ENCODE peak calls at places on chromosome 16, in seven cellular contexts. A is fibroblast of pulmonary artery, L is tibial artery, Z is AG10803, Y is heart right ventricle, V is pancreas, M is colonic mucosa. Q is an unnamed sample.

GRCh38 chr16:81167851-81168250 is 70.6 kb upstream of the BCO1 start:
- DNase-seq in A (no peak), L (peak; percentile 29), Z (no peak), Y (peak; percentile 54), V (no peak), M (no peak), Q (no peak)

GRCh38 chr16:11691771-11692170 is 23.5 kb downstream of the SNN start:
- DNase-seq in A (no peak), L (no peak), Z (no peak), Y (no peak), V (no peak), M (no peak), Q (no peak)

GRCh38 chr16:35187665-35188225 is 1728.3 kb downstream of the TP53TG3F start:
- DNase-seq in A (no peak), L (no peak), Z (no peak), Y (no peak), V (no peak), M (no peak), Q (no peak)

GRCh38 chr16:21263640-21264211 is 14.4 kb downstream of the CRYM start:
- DNase-seq in A (no peak), L (no peak), Z (peak; percentile 55), Y (no peak), V (no peak), M (peak; percentile 72), Q (no peak)

GRCh38 chr16:20507280-20507679 is 56.0 kb downstream of the ACSM2A start:
- DNase-seq in A (no peak), L (no peak), Z (no peak), Y (no peak), V (no peak), M (no peak), Q (no peak)

GRCh38 chr16:57720142-57720575 is 15.4 kb upstream of the KATNB1 start:
- DNase-seq in A (peak; percentile 75), L (no peak), Z (peak; percentile 50), Y (peak; percentile 54), V (peak; percentile 82), M (peak; percentile 53), Q (peak; percentile 74)

GRCh38 chr16:15494231-15494630 is 59.8 kb downstream of the BMERB1 start:
- DNase-seq in A (peak; percentile 27), L (no peak), Z (peak; percentile 77), Y (no peak), V (no peak), M (no peak), Q (no peak)

GRCh38 chr16:8571061-8571596 is 19.2 kb downstream of the TMEM114 start:
- DNase-seq in A (peak; percentile 71), L (no peak), Z (peak; percentile 88), Y (no peak), V (no peak), M (no peak), Q (peak; percentile 66)

GRCh38 chr16:85015481-85016177 is 4.3 kb upstream of the ZDHHC7 start:
- DNase-seq in A (no peak), L (no peak), Z (no peak), Y (no peak), V (no peak), M (no peak), Q (no peak)

GRCh38 chr16:35173295-35173694 is 1713.9 kb downstream of the TP53TG3F start:
- DNase-seq in A (no peak), L (no peak), Z (no peak), Y (no peak), V (peak; percentile 2), M (no peak), Q (no peak)

GRCh38 chr16:85126731-85127662 is 14.7 kb upstream of the CIBAR2 start:
- DNase-seq in A (peak; percentile 92), L (no peak), Z (peak; percentile 72), Y (no peak), V (no peak), M (no peak), Q (peak; percentile 93)

GRCh38 chr16:56372013-56372634 is 53.2 kb downstream of the AMFR start:
- DNase-seq in A (no peak), L (no peak), Z (no peak), Y (no peak), V (no peak), M (no peak), Q (no peak)

GRCh38 chr16:86018487-86018886 is 119.5 kb downstream of the IRF8 start:
- DNase-seq in A (peak; percentile 44), L (peak; percentile 39), Z (no peak), Y (no peak), V (no peak), M (peak; percentile 43), Q (peak; percentile 6)

GRCh38 chr16:56884026-56884582 is 19.1 kb downstream of the SLC12A3 start:
- DNase-seq in A (no peak), L (no peak), Z (no peak), Y (no peak), V (no peak), M (no peak), Q (no peak)

GRCh38 chr16:89120921-89121351 is 27.3 kb downstream of the ACSF3 start:
- DNase-seq in A (no peak), L (no peak), Z (no peak), Y (no peak), V (no peak), M (no peak), Q (no peak)

GRCh38 chr16:73058616-73059409 is 10.9 kb upstream of the ZFHX3 start:
- DNase-seq in A (peak; percentile 66), L (peak; percentile 25), Z (peak; percentile 60), Y (peak; percentile 64), V (no peak), M (no peak), Q (peak; percentile 71)

GRCh38 chr16:73171901-73172619 is 124.1 kb upstream of the ZFHX3 start:
- DNase-seq in A (no peak), L (no peak), Z (no peak), Y (no peak), V (no peak), M (no peak), Q (no peak)

GRCh38 chr16:17375388-17376304 is 95.1 kb downstream of the XYLT1 start:
- DNase-seq in A (no peak), L (no peak), Z (no peak), Y (no peak), V (no peak), M (no peak), Q (no peak)

GRCh38 chr16:65119905-65120341 is 1.9 kb downstream of the CDH11 start:
- DNase-seq in A (peak; percentile 87), L (peak; percentile 35), Z (peak; percentile 86), Y (no peak), V (no peak), M (no peak), Q (peak; percentile 55)

GRCh38 chr16:83059237-83059636 is 432.5 kb downstream of the CDH13 start:
- DNase-seq in A (no peak), L (no peak), Z (no peak), Y (no peak), V (no peak), M (no peak), Q (no peak)

GRCh38 chr16:56480776-56481467 is 29.6 kb downstream of the OGFOD1 start:
- DNase-seq in A (no peak), L (no peak), Z (no peak), Y (no peak), V (no peak), M (no peak), Q (no peak)

GRCh38 chr16:12484426-12484825 is 319.3 kb downstream of the CPPED1 start:
- DNase-seq in A (no peak), L (no peak), Z (no peak), Y (no peak), V (no peak), M (no peak), Q (no peak)

GRCh38 chr16:70681382-70682238 is 4.2 kb downstream of the MTSS2 start:
- DNase-seq in A (no peak), L (no peak), Z (no peak), Y (peak; percentile 20), V (no peak), M (no peak), Q (no peak)
- H3K4me3 ChIP-seq in A (no peak overlapping the region), L (peak overlapping the region; percentile 10), Z (peak overlapping the region; percentile 91), Y (no peak overlapping the region), V (no peak overlapping the region), M (no peak overlapping the region), Q (no peak overlapping the region)

DNA sequence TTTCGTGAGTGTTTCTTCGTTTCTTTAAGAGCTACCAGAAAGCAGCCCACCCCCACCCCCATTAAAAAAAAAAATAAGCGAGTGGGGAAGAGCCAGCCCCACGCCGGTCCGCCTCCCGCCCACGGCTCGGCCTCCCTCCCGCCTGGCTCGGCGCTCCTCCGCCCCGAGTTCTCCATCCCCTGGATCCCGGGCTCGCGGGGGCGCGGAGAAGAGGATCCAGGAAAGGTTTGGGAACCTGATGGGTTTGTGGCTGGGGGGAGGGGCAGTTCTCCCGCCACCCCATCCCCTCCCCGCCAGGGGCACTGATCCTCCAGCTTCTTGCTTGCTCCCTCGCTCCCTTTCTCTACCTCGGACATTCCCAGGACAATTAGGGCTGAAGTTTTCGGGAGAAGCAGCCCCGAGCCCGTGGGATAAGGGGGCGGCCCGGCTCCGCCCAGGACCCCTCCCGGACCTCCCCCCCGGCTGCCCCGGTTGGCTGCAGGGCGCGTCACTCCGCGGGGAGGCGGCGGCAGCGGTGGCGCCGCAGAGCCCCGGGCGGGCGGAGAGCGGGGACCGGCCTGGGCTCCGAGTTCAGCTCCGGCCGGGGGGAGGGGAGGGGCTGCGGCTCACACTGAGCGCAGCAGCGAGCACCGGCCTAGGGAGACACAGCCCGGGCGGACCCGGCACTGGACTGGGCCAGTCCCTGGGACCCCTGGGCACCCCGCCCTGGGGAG is 1.0 kb upstream of the SALL1 start:
- DNase-seq in A (peak; percentile 79), L (no peak), Z (peak; percentile 93), Y (peak; percentile 74), V (peak; percentile 55), M (peak; percentile 36), Q (peak; percentile 89)
- TF ChIP-seq CTCF in A (no peak), L (no peak), Z (peak; percentile 13), Y (no peak), V (no peak), M (no peak), Q (no peak)

GRCh38 chr16:70736454-70737376 is 50.9 kb upstream of the MTSS2 start:
- DNase-seq in A (no peak), L (no peak), Z (peak; percentile 26), Y (no peak), V (no peak), M (no peak), Q (no peak)
- H3K4me3 ChIP-seq in A (no peak overlapping the region), L (no peak overlapping the region), Z (no peak overlapping the region), Y (no peak overlapping the region), V (no peak overlapping the region), M (no peak overlapping the region), Q (no peak overlapping the region)

DNA sequence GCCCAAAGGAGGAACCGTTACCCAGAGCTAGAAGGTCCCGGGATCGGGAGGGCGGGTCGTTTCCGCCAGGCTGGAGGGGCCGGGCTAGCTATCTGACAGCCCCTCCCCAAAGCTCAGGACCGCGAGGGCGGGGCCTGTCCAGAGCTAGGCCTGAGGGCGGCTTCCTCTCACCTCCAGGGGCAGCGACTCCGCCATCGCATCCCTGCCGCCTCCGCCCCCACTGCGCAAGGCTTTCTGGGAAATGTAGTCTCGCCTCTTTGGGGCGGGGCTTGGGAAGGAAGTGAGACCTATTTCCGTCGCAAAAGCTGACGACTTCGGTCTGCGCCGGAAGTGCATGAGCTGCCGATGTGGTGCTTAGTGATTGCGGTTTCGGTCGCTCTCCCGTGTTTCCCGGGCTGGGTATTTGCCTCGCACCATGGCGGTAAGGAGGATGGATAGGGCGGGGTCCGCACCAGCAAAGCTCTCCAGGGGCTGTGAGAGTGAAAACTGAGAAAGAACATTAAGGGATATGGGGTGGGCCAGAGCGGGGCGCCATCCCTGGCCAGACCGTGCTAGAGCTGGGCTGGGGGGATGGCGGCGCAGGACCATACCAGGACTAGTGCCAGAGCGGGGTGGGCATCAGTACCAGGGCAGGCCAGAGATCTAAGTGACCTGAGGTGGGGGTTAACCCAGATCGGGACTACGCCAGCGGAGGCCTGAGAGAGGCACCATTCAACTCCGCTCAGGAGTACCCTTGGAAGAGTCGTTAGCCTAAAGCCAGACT is at the start of gene TMEM208:
- DNase-seq in A (peak; percentile 99), L (peak; percentile 98), Z (peak; percentile 98), Y (peak; percentile 97), V (peak; percentile 98), M (peak; percentile 99), Q (peak; percentile 99)
- TF ChIP-seq CTCF in A (no peak), L (no peak), Z (peak; percentile 25), Y (no peak), V (peak; percentile 11), M (no peak), Q (no peak)

Q was measured in cardiac fibroblast.